ENCODE peak calls at places on chromosomes 1 and 21, in four cellular contexts. N is K562, Q is astrocyte, B is endothelial cell of umbilical vein. I is an unnamed sample.

GRCh38 chr1:89836997-89837909 is 16.4 kb downstream of the LRRC8D start:
- DNase-seq in N (no peak), Q (peak; percentile 37), B (no peak), I (no peak)

GRCh38 chr1:248824301-248824700 is 1.4 kb downstream of the SH3BP5L start:
- DNase-seq in N (no peak), Q (no peak), B (no peak), I (no peak)

GRCh38 chr1:26083246-26083645 is 15.8 kb upstream of the TRIM63 start:
- DNase-seq in N (no peak), Q (peak; percentile 22), B (no peak), I (peak; percentile 85)

GRCh38 chr1:42940851-42941639 is 17.6 kb downstream of the SLC2A1 start:
- DNase-seq in N (no peak), Q (peak; percentile 100), B (peak; percentile 96), I (peak; percentile 99)

GRCh38 chr1:218025454-218025853 is 259.6 kb upstream of the RRP15 start:
- DNase-seq in N (no peak), Q (peak; percentile 44), B (no peak), I (peak; percentile 72)

GRCh38 chr1:53390261-53390660 is 62.4 kb upstream of the LRP8 start:
- DNase-seq in N (no peak), Q (no peak), B (no peak), I (peak; percentile 13)

GRCh38 chr1:24441480-24441879 is 25.9 kb downstream of the NIPAL3 start:
- DNase-seq in N (no peak), Q (no peak), B (no peak), I (no peak)

GRCh38 chr21:27772816-27773215 is 805.9 kb upstream of the ADAMTS5 start:
- DNase-seq in N (no peak), Q (no peak), B (no peak), I (no peak)

GRCh38 chr1:212794561-212795014 is 2.9 kb downstream of the TATDN3 start:
- DNase-seq in N (no peak), Q (no peak), B (peak; percentile 28), I (no peak)
- H2AFZ ChIP-seq in N (peak overlapping the region; percentile 12), Q (no peak overlapping the region), B (peak overlapping the region; percentile 26), I (no peak overlapping the region)

DNA sequence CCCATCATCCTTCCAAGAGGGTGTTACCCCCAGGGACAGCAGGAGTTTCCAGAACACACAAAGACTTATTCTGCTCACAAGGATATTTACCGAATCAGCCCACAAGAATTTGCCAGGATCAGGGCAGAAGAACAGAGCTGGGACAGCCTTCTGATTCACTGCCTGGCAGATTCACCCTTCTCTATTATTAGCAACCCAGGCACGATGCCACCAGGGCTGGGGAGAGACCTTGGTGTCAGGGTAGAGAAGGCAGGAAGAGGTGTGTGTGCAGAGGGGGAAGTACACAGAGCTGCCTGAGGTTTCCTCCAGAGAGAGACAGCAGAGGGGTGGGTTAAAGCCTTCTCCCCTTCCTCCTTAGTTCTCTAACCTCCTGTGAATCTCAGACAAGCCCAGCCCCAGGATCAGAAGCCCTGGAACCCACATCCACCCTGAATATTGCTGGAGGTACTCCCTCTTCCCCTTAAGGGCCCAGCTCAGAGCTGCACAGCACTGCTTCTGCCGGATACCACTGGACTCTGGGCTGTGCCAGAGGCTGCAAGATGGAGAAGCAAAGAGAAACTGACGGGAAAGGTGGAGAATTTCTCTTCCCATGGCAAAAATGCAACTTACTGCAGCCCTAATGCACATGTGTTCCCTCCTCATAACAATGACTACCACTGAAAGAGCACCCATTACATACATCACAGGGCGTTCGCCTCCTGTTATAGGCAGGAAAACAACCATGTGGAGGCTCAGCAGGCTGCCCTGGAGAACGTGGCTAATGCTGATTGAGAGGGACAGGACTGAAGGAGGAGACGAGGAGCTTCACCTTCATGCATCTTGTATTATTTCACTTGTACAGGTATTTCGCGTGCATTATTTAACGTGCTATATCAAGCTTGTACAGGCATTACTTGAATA is 61.7 kb downstream of the ITPKB start:
- DNase-seq in N (no peak), Q (peak; percentile 79), B (peak; percentile 45), I (peak; percentile 15)
- H3K4me3 ChIP-seq in N (no peak overlapping the region), Q (no peak overlapping the region), B (no peak overlapping the region), I (no peak overlapping the region)

GRCh38 chr1:167093863-167094516 is at the start of gene STYXL2:
- DNase-seq in N (no peak), Q (no peak), B (no peak), I (no peak)
- H2AFZ ChIP-seq in N (no peak within 1 kb of the TSS), Q (no peak within 1 kb of the TSS), B (no peak within 1 kb of the TSS), I (no peak within 1 kb of the TSS)

GRCh38 chr21:38272215-38272614 is 15.4 kb downstream of the KCNJ15 start:
- DNase-seq in N (no peak), Q (no peak), B (no peak), I (no peak)

GRCh38 chr21:38269567-38269917 is 12.8 kb downstream of the KCNJ15 start:
- DNase-seq in N (no peak), Q (no peak), B (no peak), I (no peak)

GRCh38 chr21:38268859-38269566 is 12.2 kb downstream of the KCNJ15 start:
- DNase-seq in N (no peak), Q (no peak), B (no peak), I (no peak)

GRCh38 chr21:38277501-38278111 is 20.8 kb downstream of the KCNJ15 start:
- DNase-seq in N (no peak), Q (peak; percentile 100), B (peak; percentile 62), I (no peak)

GRCh38 chr21:38273745-38274544 is 17.2 kb downstream of the KCNJ15 start:
- DNase-seq in N (no peak), Q (no peak), B (no peak), I (no peak)
- H3K4me3 ChIP-seq in N (no peak overlapping the region), Q (no peak overlapping the region), B (no peak overlapping the region), I (no peak overlapping the region)

GRCh38 chr1:51343624-51344023 is 13.3 kb upstream of the TTC39A start:
- DNase-seq in N (no peak), Q (no peak), B (no peak), I (no peak)

GRCh38 chr1:51345300-51345687 is 14.9 kb upstream of the TTC39A start:
- DNase-seq in N (no peak), Q (no peak), B (no peak), I (no peak)

GRCh38 chr1:51342591-51343206 is 12.3 kb upstream of the TTC39A start:
- DNase-seq in N (no peak), Q (no peak), B (no peak), I (no peak)

GRCh38 chr1:51344602-51345299 is 14.4 kb upstream of the TTC39A start:
- DNase-seq in N (peak; percentile 90), Q (no peak), B (no peak), I (peak; percentile 67)

DNA sequence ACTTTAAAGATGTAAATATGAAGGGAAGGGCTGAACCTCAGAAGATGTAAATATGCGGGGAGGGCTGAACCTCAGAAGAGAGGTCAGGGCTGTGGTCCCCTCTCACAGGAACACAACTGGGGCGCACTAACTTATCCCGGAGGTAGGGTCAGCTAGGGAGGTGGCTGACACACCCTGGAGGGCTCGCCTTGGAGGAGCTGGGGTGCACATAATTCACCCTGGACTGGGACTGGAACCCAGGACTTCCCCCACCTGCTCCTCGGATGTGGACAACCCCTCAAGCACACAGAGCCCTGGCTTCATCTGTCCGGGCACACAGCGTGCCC is 13.9 kb upstream of the TTC39A start:
- DNase-seq in N (no peak), Q (no peak), B (no peak), I (no peak)
- H2AFZ ChIP-seq in N (peak overlapping the region; percentile 68), Q (no peak overlapping the region), B (no peak overlapping the region), I (no peak overlapping the region)

DNA sequence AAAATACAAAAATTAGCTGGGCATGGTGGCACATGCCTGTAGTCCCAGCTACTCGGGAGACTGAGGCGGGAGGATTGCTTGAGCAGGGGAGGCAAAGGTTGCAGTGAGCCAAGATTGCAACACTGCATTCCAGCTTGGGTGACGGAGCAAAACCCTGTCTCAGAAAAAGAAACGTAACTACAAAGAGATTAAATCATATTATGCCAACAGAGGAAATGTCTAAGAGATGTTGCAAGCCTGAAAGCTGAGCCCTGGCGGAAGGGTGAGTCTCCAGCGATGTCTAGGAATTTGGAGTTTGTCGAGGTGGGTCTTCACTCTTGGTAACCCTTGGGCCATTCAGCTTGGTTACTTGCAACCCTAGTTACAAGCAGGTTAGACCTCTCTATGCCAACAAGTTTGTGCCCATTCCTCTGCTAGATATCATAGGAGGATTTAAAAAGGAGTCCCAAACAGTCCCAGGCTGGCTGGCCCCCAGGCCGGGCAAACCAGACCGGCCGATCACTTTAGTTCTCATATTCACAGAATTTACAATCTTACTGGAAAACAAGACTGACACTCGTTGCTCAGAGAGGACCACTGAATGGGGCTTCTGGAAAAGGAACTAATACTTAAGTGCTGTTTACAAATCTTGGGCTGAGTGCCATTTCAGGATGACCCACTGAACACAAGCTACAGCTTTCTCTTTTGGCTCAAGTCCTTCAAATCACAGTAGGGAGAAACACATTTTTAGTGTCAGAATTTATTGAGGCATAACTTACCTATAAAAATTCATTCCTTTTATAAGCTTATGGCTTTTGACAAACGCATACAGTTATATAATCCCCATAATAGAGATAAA is 27.1 kb downstream of the SLC30A1 start:
- DNase-seq in N (no peak), Q (peak; percentile 79), B (peak; percentile 78), I (peak; percentile 97)
- H3K4me3 ChIP-seq in N (no peak overlapping the region), Q (no peak overlapping the region), B (no peak overlapping the region), I (peak overlapping the region; percentile 35)

GRCh38 chr21:31559368-31560119 is 99.9 kb upstream of the SOD1 start:
- DNase-seq in N (no peak), Q (peak; percentile 96), B (peak; percentile 72), I (peak; percentile 85)
- H2AFZ ChIP-seq in N (no peak overlapping the region), Q (peak overlapping the region; percentile 98), B (peak overlapping the region; percentile 60), I (peak overlapping the region; percentile 83)

GRCh38 chr1:15523922-15524282 is at the start of gene CASP9:
- DNase-seq in N (no peak), Q (no peak), B (no peak), I (no peak)

GRCh38 chr1:15526490-15527339 is at the start of gene DNAJC16:
- DNase-seq in N (peak; percentile 92), Q (peak; percentile 99), B (peak; percentile 100), I (peak; percentile 99)

GRCh38 chr1:15524283-15525042 is 448 bp upstream of the CASP9 start:
- DNase-seq in N (peak; percentile 97), Q (peak; percentile 88), B (peak; percentile 98), I (peak; percentile 83)

GRCh38 chr1:15525043-15525958 is 1.3 kb upstream of the CASP9 start:
- DNase-seq in N (peak; percentile 92), Q (no peak), B (no peak), I (no peak)

GRCh38 chr1:15526021-15526489 is 593 bp upstream of the DNAJC16 start:
- DNase-seq in N (no peak), Q (no peak), B (no peak), I (no peak)
- H3K4me3 ChIP-seq in N (peak overlapping the region; percentile 77), Q (peak overlapping the region; percentile 81), B (no peak overlapping the region), I (peak overlapping the region; percentile 62)

DNA sequence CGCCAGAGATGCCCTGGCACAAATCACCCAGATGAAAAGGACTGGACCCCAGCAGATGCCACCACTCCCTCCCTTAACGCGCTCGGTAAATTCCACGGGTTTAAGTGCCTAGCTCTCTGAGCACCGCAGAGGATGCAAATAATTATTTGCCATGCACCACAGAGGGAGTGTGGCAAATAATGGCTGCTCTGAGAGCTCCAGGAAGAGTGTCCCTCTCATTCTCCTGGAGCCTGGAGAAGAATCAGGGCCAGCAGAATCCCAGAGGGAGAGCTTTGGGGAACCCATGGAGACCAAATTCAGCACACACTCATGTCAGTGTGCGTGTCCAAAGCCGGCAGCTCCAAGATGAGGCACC is 667 bp downstream of the HHIPL2 start:
- DNase-seq in N (no peak), Q (no peak), B (no peak), I (no peak)
- H2AFZ ChIP-seq in N (no peak overlapping the region), Q (no peak overlapping the region), B (no peak overlapping the region), I (peak overlapping the region; percentile 6)